ENCODE peak calls at places on chromosomes 6 and 20, in five cellular contexts. H is WERI-Rb-1, L is K562, W is IMR-90, R is Panc1. D is an unnamed sample.

GRCh38 chr6:56838016-56838555 is 116.8 kb upstream of the BEND6 start:
- DNase-seq in W (no peak), H (no peak), R (no peak), L (no peak), D (no peak)

GRCh38 chr6:148265058-148265457 is 77.6 kb upstream of the SASH1 start:
- DNase-seq in W (no peak), R (no peak), L (no peak), H (no peak), D (no peak)

GRCh38 chr20:62063981-62064787 is 1.5 kb downstream of the TAF4 start:
- DNase-seq in L (no peak), H (no peak), R (no peak), W (no peak), D (no peak)

GRCh38 chr20:19995220-19995863 is 21.8 kb upstream of the NAA20 start:
- DNase-seq in W (peak), L (peak), H (no peak), R (no peak), D (no peak)

GRCh38 chr6:109484161-109484560 is 1.1 kb upstream of the ZBTB24 start:
- DNase-seq in L (no peak), H (no peak), R (no peak), W (no peak), D (no peak)

GRCh38 chr6:132734694-132735236 is 20.9 kb upstream of the VNN1 start:
- DNase-seq in W (peak), H (no peak), L (peak), R (peak), D (no peak)

GRCh38 chr20:63411151-63411897 is 50.2 kb upstream of the CHRNA4 start:
- DNase-seq in W (no peak), R (no peak), H (no peak), L (no peak), D (no peak)

GRCh38 chr20:53940883-53941546 is 129.4 kb downstream of the BCAS1 start:
- DNase-seq in L (peak), R (no peak), H (no peak), W (peak), D (peak)

GRCh38 chr6:28606424-28607391 is 81.0 kb downstream of the GPX5 start:
- DNase-seq in R (peak), H (peak), W (peak), L (peak), D (peak)

GRCh38 chr6:129920103-129920798 is 59.1 kb upstream of the TMEM244 start:
- DNase-seq in L (peak), W (peak), R (peak), H (no peak), D (no peak)

GRCh38 chr6:40436685-40437604 is 150.2 kb downstream of the LRFN2 start:
- DNase-seq in L (no peak), R (no peak), W (no peak), H (no peak), D (no peak)

GRCh38 chr20:34389206-34389953 is 26.3 kb downstream of the ITCH start:
- DNase-seq in H (no peak), L (peak), R (no peak), W (no peak), D (no peak)

GRCh38 chr20:10063482-10063881 is 28.7 kb downstream of the ANKEF1 start:
- DNase-seq in R (no peak), W (no peak), H (no peak), L (no peak), D (no peak)

GRCh38 chr6:155832596-155832995 is 377.0 kb upstream of the NOX3 start:
- DNase-seq in L (no peak), R (peak), W (peak), H (no peak), D (no peak)

GRCh38 chr20:50034567-50035170 is 51.9 kb downstream of the SNAI1 start:
- DNase-seq in W (peak), R (no peak), H (no peak), L (no peak), D (no peak)

GRCh38 chr6:167722634-167723309 is 103.9 kb upstream of the AFDN start:
- DNase-seq in R (no peak), L (no peak), H (no peak), W (no peak), D (no peak)

GRCh38 chr20:17343631-17344447 is 117.0 kb downstream of the PCSK2 start:
- DNase-seq in L (no peak), R (no peak), W (no peak), H (peak), D (no peak)

GRCh38 chr20:63260521-63260920 is 6.3 kb upstream of the NKAIN4 start:
- DNase-seq in L (no peak), W (no peak), R (no peak), H (no peak), D (no peak)

GRCh38 chr6:167651251-167652041 is 175.3 kb upstream of the AFDN start:
- DNase-seq in L (no peak), H (no peak), R (no peak), W (no peak), D (no peak)

GRCh38 chr20:63100401-63100925 is 93.7 kb upstream of the BHLHE23 start:
- DNase-seq in L (no peak), W (no peak), R (no peak), H (peak), D (no peak)

GRCh38 chr20:10855778-10856177 is 182.0 kb upstream of the JAG1 start:
- DNase-seq in L (no peak), W (no peak), H (no peak), R (no peak), D (no peak)

GRCh38 chr6:134621858-134622257 is 303.9 kb upstream of the SGK1 start:
- DNase-seq in R (no peak), H (peak), L (no peak), W (peak), D (no peak)

GRCh38 chr6:7115452-7116223 is 7.9 kb downstream of the RREB1 start:
- DNase-seq in L (no peak), R (no peak), W (no peak), H (no peak), D (no peak)

GRCh38 chr6:152983637-152984386 is 971 bp upstream of the FBXO5 start:
- DNase-seq in W (peak), L (peak), R (peak), H (peak), D (no peak)

GRCh38 chr6:40409143-40409542 is 178.0 kb downstream of the LRFN2 start:
- DNase-seq in W (no peak), H (no peak), L (no peak), R (no peak), D (no peak)

GRCh38 chr6:121951918-121952379 is 447.5 kb upstream of the HSF2 start:
- DNase-seq in W (peak), R (peak), L (no peak), H (no peak), D (no peak)

GRCh38 chr6:111885373-111886027 is 12.2 kb upstream of the FYN start:
- DNase-seq in W (no peak), L (no peak), H (no peak), R (no peak), D (no peak)

GRCh38 chr6:111884068-111884467 is 10.8 kb upstream of the FYN start:
- DNase-seq in H (no peak), R (no peak), W (no peak), L (no peak), D (no peak)

GRCh38 chr6:111875741-111876140 is 2.5 kb upstream of the FYN start:
- DNase-seq in R (no peak), W (no peak), L (no peak), H (no peak), D (no peak)

GRCh38 chr6:111880181-111880944 is 7.1 kb upstream of the FYN start:
- DNase-seq in R (no peak), W (peak), H (no peak), L (no peak), D (peak)
- H3K4me3 ChIP-seq in R (no peak), W (no peak), H (no peak), L (no peak), D (no peak)

GRCh38 chr20:58246346-58246745 is 17.9 kb upstream of the ANKRD60 start:
- DNase-seq in L (peak), R (no peak), H (peak), W (no peak), D (no peak)
- TF ChIP-seq CTCF in L (peak), R (peak), H (peak), W (peak), D (peak)

DNA sequence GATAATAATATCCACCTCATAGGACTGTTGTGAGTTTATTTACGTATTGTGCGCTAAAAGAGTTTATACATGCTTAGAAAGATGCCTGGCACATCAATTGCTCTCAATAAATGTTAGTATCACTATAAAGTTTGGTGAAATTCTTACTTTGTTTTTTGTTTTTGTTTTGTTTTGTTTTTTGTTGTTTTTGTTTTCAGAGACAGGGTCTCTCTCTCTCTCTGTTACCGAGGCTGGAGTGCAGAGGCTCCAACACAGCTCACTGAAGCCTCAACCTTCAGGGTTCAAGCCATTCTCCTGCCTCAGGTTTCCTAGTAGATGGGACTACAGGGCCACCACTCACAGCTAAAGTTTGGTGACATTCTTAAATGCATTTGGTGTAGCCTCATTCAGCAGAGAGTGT is 32.2 kb upstream of the BTN3A2 start:
- DNase-seq in H (no peak), R (no peak), L (no peak), W (no peak), D (no peak)
- H3K4me3 ChIP-seq in H (peak), R (peak), L (peak), W (no peak), D (no peak)

DNA sequence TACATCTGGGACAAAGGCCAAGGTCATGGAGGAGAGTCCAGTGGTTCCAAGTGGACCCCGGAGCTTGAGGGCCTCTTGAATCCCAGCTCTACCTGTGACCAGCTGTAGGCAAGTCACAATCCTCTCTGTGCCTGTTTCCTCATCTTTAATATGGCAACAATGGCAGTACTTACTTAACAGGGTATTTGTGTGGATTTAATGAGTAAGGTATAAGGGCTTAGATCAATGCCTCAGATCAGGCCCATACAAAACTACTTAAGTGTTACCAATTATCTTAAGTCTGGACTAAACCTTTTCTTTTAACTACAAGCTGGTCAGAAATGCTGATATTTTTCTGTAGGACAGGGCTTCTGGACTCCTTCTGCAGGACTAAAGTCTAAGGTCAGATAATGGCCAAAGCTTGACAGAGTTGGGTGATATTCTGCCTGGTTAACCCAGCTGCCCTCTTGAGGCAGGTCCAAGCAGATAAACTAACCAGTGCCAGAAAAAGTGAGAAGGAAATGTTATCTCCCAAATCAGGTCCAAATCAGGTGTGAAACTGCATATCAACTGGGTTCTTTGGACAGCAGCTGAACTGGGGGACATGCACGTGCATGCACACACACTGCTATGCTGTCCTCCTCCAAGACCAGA is 2.2 kb downstream of the SULF2 start:
- DNase-seq in W (no peak), H (no peak), L (no peak), R (no peak), D (no peak)
- TF ChIP-seq CTCF in W (no peak), H (no peak), L (no peak), R (no peak), D (peak)

DNA sequence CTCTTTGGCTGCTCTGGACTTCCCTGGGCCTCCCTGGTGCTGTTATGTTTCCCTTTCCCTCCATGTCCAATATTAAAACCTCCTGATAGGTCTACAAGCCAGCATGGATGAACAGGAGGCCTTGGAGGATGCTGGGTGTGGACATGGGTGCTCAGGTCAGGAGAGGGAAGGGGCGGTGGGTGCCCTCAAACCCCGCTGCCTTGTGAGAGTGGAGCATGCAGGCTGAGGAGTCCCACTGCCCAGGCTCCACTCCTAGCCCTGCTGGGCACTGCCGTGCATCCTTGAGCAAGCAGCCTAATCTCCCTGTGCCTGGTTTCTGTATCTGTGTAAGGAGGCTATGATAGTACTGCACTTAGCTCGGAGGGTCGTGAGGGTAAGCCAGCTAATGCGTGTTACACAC is 18.4 kb upstream of the CCDC167 start:
- DNase-seq in R (no peak), H (no peak), W (no peak), L (no peak), D (no peak)
- H3K4me3 ChIP-seq in R (no peak), H (no peak), W (no peak), L (no peak), D (no peak)

GRCh38 chr6:49548613-49549304 is 1.7 kb upstream of the C6orf141 start:
- DNase-seq in H (peak), L (no peak), W (no peak), R (no peak), D (no peak)
- TF ChIP-seq CTCF in H (peak), L (peak), W (no peak), R (peak), D (peak)

GRCh38 chr20:32474009-32474716 is 111.0 kb downstream of the NOL4L start:
- DNase-seq in H (no peak), R (no peak), L (peak), W (no peak), D (no peak)
- H3K4me3 ChIP-seq in H (no peak), R (no peak), L (peak), W (peak), D (peak)

GRCh38 chr6:37702314-37702713 is 4.6 kb upstream of the MDGA1 start:
- DNase-seq in R (no peak), W (no peak), L (no peak), H (no peak), D (no peak)
- TF ChIP-seq CTCF in R (peak), W (peak), L (peak), H (peak), D (peak)

GRCh38 chr6:77322604-77323003 is 140.7 kb downstream of the HTR1B start:
- DNase-seq in H (no peak), R (no peak), L (no peak), W (no peak), D (no peak)

GRCh38 chr6:77326711-77327110 is 136.6 kb downstream of the HTR1B start:
- DNase-seq in W (no peak), R (no peak), L (no peak), H (no peak), D (no peak)

GRCh38 chr6:77326029-77326428 is 137.3 kb downstream of the HTR1B start:
- DNase-seq in W (peak), R (no peak), L (no peak), H (no peak), D (no peak)

DNA sequence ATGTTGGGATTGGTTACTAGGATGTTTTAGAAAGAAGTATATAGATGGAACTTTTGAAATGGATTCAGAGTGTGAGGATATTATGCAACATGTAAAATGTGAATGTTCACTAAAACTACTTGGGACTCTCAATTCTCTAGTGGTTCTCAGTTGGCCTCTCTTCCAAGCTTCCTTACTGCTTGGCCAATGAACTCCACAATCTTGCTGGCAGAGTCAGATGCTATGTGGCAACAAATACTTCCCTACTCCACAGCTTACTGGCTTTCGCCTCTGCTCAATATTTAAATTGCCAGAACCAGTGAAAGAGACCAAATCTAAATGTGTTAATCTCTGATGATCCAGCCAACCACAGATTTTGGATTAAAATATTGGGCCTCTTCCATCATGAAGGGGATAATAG is 138.4 kb downstream of the HTR1B start:
- DNase-seq in W (no peak), H (no peak), L (no peak), R (no peak), D (no peak)
- H3K4me3 ChIP-seq in W (no peak), H (no peak), L (no peak), R (no peak), D (no peak)

D was measured in epithelial cell of proximal tubule.